ENCODE peak calls at places on chromosomes 7 and 10, in six cellular contexts. H is heart left ventricle, M is sigmoid colon, T is GM12878, K is prostate gland, P is Peyer's patch. G is an unnamed sample. For H3K36me3, the result is how much of the 10 kb centered on the place peaks cover.

GRCh38 chr7:29424984-29425309 is 138.7 kb upstream of the PRR15 start:
- DNase-seq in H (no peak), M (no peak), T (no peak), K (no peak), P (peak), G (no peak)

GRCh38 chr7:44595934-44596635 is 10.3 kb upstream of the OGDH start:
- DNase-seq in H (no peak), M (no peak), T (no peak), K (no peak), P (no peak), G (no peak)

GRCh38 chr10:103833731-103834365 is 21.5 kb downstream of the SH3PXD2A start:
- DNase-seq in H (peak), M (peak), T (no peak), K (no peak), P (peak), G (no peak)

GRCh38 chr7:256461-256940 is 33.5 kb upstream of the FOXL3 start:
- DNase-seq in H (peak), M (no peak), T (no peak), K (no peak), P (no peak), G (no peak)

GRCh38 chr7:99141756-99142726 is 1.9 kb downstream of the SMURF1 start:
- DNase-seq in H (peak), M (peak), T (no peak), K (peak), P (peak), G (peak)

GRCh38 chr10:25933653-25934608 is at the start of gene MYO3A:
- DNase-seq in H (no peak), M (no peak), T (no peak), K (no peak), P (no peak), G (no peak)

GRCh38 chr7:15130666-15131541 is 228.4 kb upstream of the DGKB start:
- DNase-seq in H (no peak), M (no peak), T (no peak), K (no peak), P (no peak), G (no peak)

GRCh38 chr7:132836746-132837145 is 245.1 kb downstream of the CHCHD3 start:
- DNase-seq in H (no peak), M (no peak), T (no peak), K (no peak), P (no peak), G (no peak)

GRCh38 chr7:37215524-37215923 is 233.1 kb downstream of the ELMO1 start:
- DNase-seq in H (no peak), M (no peak), T (no peak), K (no peak), P (no peak), G (no peak)

GRCh38 chr7:27143022-27143949 is at the start of gene HOXA5:
- DNase-seq in H (peak), M (peak), T (no peak), K (peak), P (peak), G (peak)

GRCh38 chr10:100567826-100568225 is 32.1 kb downstream of the HIF1AN start:
- DNase-seq in H (no peak), M (no peak), T (no peak), K (no peak), P (peak), G (no peak)

GRCh38 chr10:97407211-97407951 is 6.2 kb upstream of the RRP12 start:
- DNase-seq in H (no peak), M (peak), T (no peak), K (peak), P (peak), G (peak)

GRCh38 chr7:43141091-43141490 is 28.6 kb downstream of the HECW1 start:
- DNase-seq in H (no peak), M (no peak), T (no peak), K (no peak), P (no peak), G (no peak)

GRCh38 chr10:44242826-44243225 is 142.1 kb downstream of the CXCL12 start:
- DNase-seq in H (no peak), M (no peak), T (no peak), K (no peak), P (no peak), G (no peak)

GRCh38 chr10:69721690-69722310 is 79.9 kb upstream of the COL13A1 start:
- DNase-seq in H (no peak), M (no peak), T (no peak), K (no peak), P (no peak), G (no peak)

GRCh38 chr10:100562008-100562672 is 26.4 kb downstream of the HIF1AN start:
- DNase-seq in H (peak), M (peak), T (peak), K (peak), P (peak), G (peak)

GRCh38 chr10:45075821-45076220 is 75.1 kb downstream of the ZNF22 start:
- DNase-seq in H (no peak), M (no peak), T (no peak), K (no peak), P (no peak), G (no peak)

GRCh38 chr10:58515296-58515956 is 2.8 kb downstream of the BICC1 start:
- DNase-seq in H (no peak), M (no peak), T (no peak), K (no peak), P (no peak), G (no peak)

GRCh38 chr7:138924551-138925225 is 56.5 kb downstream of the KIAA1549 start:
- DNase-seq in H (no peak), M (no peak), T (no peak), K (no peak), P (no peak), G (no peak)

GRCh38 chr7:139526578-139527544 is 3.4 kb downstream of the CLEC2L start:
- DNase-seq in H (no peak), M (no peak), T (no peak), K (no peak), P (no peak), G (no peak)

GRCh38 chr10:95889830-95890229 is 17.9 kb upstream of the CC2D2B start:
- DNase-seq in H (no peak), M (no peak), T (no peak), K (no peak), P (no peak), G (no peak)

GRCh38 chr7:64799-65430 is 127.5 kb upstream of the FAM20C start:
- DNase-seq in H (peak), M (peak), T (no peak), K (no peak), P (no peak), G (no peak)

GRCh38 chr7:74454948-74455804 is 1.5 kb downstream of the GTF2IRD1 start:
- DNase-seq in H (peak), M (no peak), T (no peak), K (peak), P (peak), G (peak)

GRCh38 chr7:158725506-158725800 is 20.8 kb upstream of the NCAPG2 start:
- DNase-seq in H (no peak), M (no peak), T (no peak), K (no peak), P (no peak), G (no peak)

GRCh38 chr7:753190-753589 is 26.1 kb upstream of the PRKAR1B start:
- DNase-seq in H (no peak), M (peak), T (no peak), K (no peak), P (no peak), G (no peak)

GRCh38 chr7:112869111-112869774 is 79.0 kb upstream of the TMEM168 start:
- DNase-seq in H (no peak), M (no peak), T (peak), K (no peak), P (peak), G (peak)

GRCh38 chr7:988426-988911 is 5.5 kb downstream of the CYP2W1 start:
- DNase-seq in H (no peak), M (no peak), T (no peak), K (no peak), P (no peak), G (peak)

GRCh38 chr7:128281605-128282380 is 40.7 kb downstream of the LEP start:
- DNase-seq in H (no peak), M (no peak), T (no peak), K (no peak), P (no peak), G (no peak)

GRCh38 chr10:74008212-74008731 is 10.4 kb downstream of the VCL start:
- DNase-seq in H (no peak), M (no peak), T (no peak), K (no peak), P (no peak), G (no peak)

GRCh38 chr10:74012480-74012879 is 14.6 kb downstream of the VCL start:
- DNase-seq in H (no peak), M (no peak), T (no peak), K (no peak), P (no peak), G (no peak)

GRCh38 chr10:74013004-74013403 is 15.1 kb downstream of the VCL start:
- DNase-seq in H (no peak), M (no peak), T (no peak), K (no peak), P (no peak), G (no peak)

GRCh38 chr10:74011016-74011415 is 13.1 kb downstream of the VCL start:
- DNase-seq in H (no peak), M (no peak), T (no peak), K (no peak), P (no peak), G (no peak)

GRCh38 chr10:74011762-74012161 is 13.8 kb downstream of the VCL start:
- DNase-seq in H (no peak), M (no peak), T (no peak), K (no peak), P (no peak), G (no peak)
- H3K36me3 ChIP-seq in H (under half), M (under half), T (under half), K (under half), P (under half), G (under half)

GRCh38 chr10:115084434-115084833 is 8.7 kb upstream of the ATRNL1 start:
- DNase-seq in H (no peak), M (no peak), T (no peak), K (no peak), P (no peak), G (no peak)

DNA sequence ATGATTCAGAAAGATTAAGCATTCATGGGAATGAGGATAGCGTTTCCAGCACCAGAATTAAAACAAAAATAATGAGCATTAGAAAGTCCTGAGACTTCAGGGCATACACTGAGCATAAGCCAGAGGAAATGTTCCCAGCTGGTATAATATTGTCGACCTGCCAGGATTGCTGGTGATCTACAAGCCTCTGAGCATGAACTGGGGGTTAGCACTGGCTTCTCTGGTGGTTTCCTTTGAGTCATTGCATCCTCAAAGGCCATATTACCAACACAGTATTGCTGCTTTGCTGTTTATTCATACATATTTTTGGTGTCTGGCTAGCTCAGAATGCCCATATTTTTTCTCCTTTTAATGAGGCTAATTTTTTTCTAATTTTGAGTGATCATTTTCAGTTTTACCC is 10.6 kb upstream of the ATRNL1 start:
- DNase-seq in H (no peak), M (no peak), T (no peak), K (no peak), P (no peak), G (no peak)
- TF ChIP-seq POLR2A in H (no peak), M (no peak), T (no peak), K (no peak), P (no peak), G (no peak)

GRCh38 chr10:50295367-50295766 is 44.1 kb upstream of the ASAH2 start:
- DNase-seq in H (no peak), M (no peak), T (no peak), K (no peak), P (no peak), G (no peak)

GRCh38 chr10:50293508-50294320 is 42.4 kb upstream of the ASAH2 start:
- DNase-seq in H (no peak), M (no peak), T (no peak), K (no peak), P (no peak), G (no peak)

GRCh38 chr10:50289196-50289595 is 37.9 kb upstream of the ASAH2 start:
- DNase-seq in H (no peak), M (no peak), T (no peak), K (no peak), P (no peak), G (no peak)

GRCh38 chr10:50294582-50294981 is 43.3 kb upstream of the ASAH2 start:
- DNase-seq in H (no peak), M (no peak), T (no peak), K (no peak), P (no peak), G (no peak)

GRCh38 chr10:50291261-50291850 is 40.0 kb upstream of the ASAH2 start:
- DNase-seq in H (no peak), M (no peak), T (no peak), K (no peak), P (no peak), G (no peak)
- TF ChIP-seq CTCF in H (peak), M (peak), T (peak), K (peak), P (no peak), G (no peak)

GRCh38 chr10:113941140-113941539 is 86.7 kb downstream of the NHLRC2 start:
- DNase-seq in H (no peak), M (no peak), T (no peak), K (no peak), P (no peak), G (no peak)

GRCh38 chr10:113947138-113948011 is 92.9 kb downstream of the NHLRC2 start:
- DNase-seq in H (no peak), M (no peak), T (no peak), K (no peak), P (peak), G (peak)

GRCh38 chr10:113945687-113946085 is 91.2 kb downstream of the NHLRC2 start:
- DNase-seq in H (no peak), M (no peak), T (no peak), K (no peak), P (no peak), G (no peak)

GRCh38 chr10:113950268-113950667 is 93.4 kb upstream of the ADRB1 start:
- DNase-seq in H (no peak), M (no peak), T (no peak), K (no peak), P (no peak), G (no peak)

DNA sequence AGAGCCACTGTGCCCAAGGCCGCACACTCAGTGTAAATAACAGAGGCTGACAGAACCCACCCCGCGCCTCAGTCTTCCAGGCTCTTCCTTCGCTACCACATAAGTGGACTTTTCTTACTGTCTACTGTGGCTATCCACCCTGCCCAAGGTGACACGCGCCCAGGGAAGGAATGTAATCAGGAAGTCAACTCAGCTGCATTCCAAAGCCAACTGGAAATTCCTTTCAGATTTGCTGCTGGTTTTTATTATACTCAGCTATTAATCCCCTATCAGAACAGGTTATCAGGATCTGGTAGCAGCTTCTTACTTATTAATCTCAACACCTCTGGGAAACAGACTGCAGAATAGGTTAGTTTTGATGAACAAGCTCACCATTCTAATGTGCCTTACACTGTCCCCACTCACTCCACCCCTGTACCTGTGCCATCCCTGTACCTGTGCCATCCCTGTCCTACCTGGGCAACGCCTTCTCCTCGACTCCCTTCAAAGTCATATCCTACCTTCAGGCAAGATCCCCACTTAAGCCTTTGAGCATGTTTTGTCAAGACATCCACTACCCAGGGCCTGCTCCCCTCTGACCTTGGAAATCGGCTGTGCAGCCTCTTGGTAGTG is 90.7 kb downstream of the NHLRC2 start:
- DNase-seq in H (no peak), M (no peak), T (no peak), K (no peak), P (peak), G (peak)
- H3K36me3 ChIP-seq in H (under half), M (under half), T (under half), K (under half), P (under half), G (under half)

GRCh38 chr7:92433019-92433418 is 14.3 kb upstream of the GATAD1 start:
- DNase-seq in H (no peak), M (no peak), T (no peak), K (no peak), P (no peak), G (no peak)

GRCh38 chr7:92437956-92438491 is 9.3 kb upstream of the GATAD1 start:
- DNase-seq in H (no peak), M (no peak), T (no peak), K (no peak), P (no peak), G (no peak)

GRCh38 chr7:92435542-92435941 is 11.7 kb upstream of the GATAD1 start:
- DNase-seq in H (no peak), M (no peak), T (no peak), K (no peak), P (no peak), G (no peak)

GRCh38 chr7:92432299-92432946 is 14.9 kb upstream of the GATAD1 start:
- DNase-seq in H (no peak), M (no peak), T (no peak), K (no peak), P (no peak), G (no peak)

DNA sequence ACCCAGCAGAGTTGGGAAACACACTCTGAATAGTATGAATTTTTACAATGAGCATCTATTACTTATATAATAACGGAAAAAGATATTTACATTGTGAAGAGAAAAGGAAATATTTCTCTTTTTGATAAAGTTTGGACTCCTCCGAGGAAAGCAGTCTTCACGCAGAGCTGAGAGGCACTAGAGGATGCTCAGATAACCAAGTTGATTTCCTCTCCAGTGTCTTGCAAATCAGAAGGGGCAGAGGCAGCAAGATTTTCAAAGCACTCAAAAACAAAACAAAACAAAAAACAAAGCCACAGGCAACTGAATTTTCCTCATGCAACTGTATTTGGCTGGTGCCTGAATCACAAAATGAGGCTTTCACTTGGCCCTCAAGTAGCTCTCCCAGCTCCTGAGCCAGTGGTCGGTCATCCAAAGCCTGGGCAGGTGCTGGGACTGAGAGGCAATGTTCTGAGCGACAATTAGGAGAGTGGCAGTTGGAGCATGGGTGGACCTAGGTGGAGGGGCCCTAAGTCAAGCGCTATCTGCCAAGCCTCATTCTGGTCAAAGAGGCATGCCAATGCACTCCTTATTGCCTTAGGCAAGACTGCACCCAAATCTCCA is 10.3 kb upstream of the GATAD1 start:
- DNase-seq in H (no peak), M (no peak), T (no peak), K (no peak), P (no peak), G (no peak)
- TF ChIP-seq POLR2A in H (no peak), M (no peak), T (no peak), K (no peak), P (no peak), G (no peak)

GRCh38 chr7:41538810-41539724 is 163.8 kb downstream of the INHBA start:
- DNase-seq in H (no peak), M (no peak), T (no peak), K (no peak), P (no peak), G (no peak)

GRCh38 chr7:41536116-41536515 is 166.8 kb downstream of the INHBA start:
- DNase-seq in H (no peak), M (no peak), T (no peak), K (no peak), P (no peak), G (no peak)

GRCh38 chr7:41537024-41537423 is 165.9 kb downstream of the INHBA start:
- DNase-seq in H (no peak), M (no peak), T (no peak), K (no peak), P (no peak), G (no peak)

GRCh38 chr7:41544241-41544640 is 158.6 kb downstream of the INHBA start:
- DNase-seq in H (no peak), M (no peak), T (no peak), K (no peak), P (no peak), G (no peak)

DNA sequence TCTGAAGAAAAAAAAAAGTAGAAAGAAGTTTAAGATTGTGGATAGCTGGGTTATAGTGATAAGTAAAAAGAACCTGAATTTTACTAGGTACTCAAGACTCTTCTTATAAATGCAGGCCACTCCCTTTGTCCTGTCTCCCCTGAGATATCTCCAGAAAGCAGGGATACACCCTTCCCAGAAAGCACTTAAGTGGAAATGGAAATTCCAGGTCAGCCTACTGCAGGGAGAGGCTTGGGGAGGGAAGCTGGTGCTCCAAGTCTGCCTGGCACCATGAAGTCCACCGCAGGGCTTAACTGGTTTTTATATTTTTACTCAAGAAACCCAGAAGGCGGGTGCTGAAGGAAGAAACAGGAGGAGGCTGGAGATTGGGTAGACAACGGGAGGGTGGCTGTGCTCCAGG is 162.3 kb downstream of the INHBA start:
- DNase-seq in H (no peak), M (no peak), T (no peak), K (no peak), P (no peak), G (no peak)
- TF ChIP-seq CTCF in H (no peak), M (no peak), T (no peak), K (no peak), P (no peak), G (no peak)